ENCODE peak calls at places on chromosomes 16 and 17, in four cellular contexts. U is naive thymus-derived CD8-positive, alpha-beta T cell; K is sigmoid colon; W is activated CD4-positive, alpha-beta T cell treated with anti-CD3 and anti-CD28 coated beads for 36 hours. R is an unnamed sample.

GRCh38 chr17:15453782-15454181 is 13.6 kb downstream of the CDRT4 start:
- DNase-seq in W (no peak), U (no peak), K (no peak), R (no peak)

GRCh38 chr17:41989702-41990419 is 23.3 kb downstream of the CNP start:
- DNase-seq in W (no peak), K (no peak), U (no peak), R (no peak)

GRCh38 chr17:73646409-73647305 is 2.4 kb upstream of the SDK2 start:
- DNase-seq in W (peak; percentile 45), U (no peak), K (no peak), R (no peak)

GRCh38 chr17:68346448-68346847 is 55.2 kb downstream of the ARSG start:
- DNase-seq in W (peak; percentile 88), K (no peak), U (peak; percentile 53), R (no peak)

GRCh38 chr17:17933775-17934174 is 38.4 kb downstream of the TOM1L2 start:
- DNase-seq in K (no peak), W (no peak), U (no peak), R (no peak)

GRCh38 chr17:41962768-41963434 is 3.7 kb upstream of the CNP start:
- DNase-seq in U (peak; percentile 67), K (peak; percentile 90), W (peak; percentile 86), R (peak; percentile 20)

GRCh38 chr16:51355195-51355594 is 204.1 kb upstream of the SALL1 start:
- DNase-seq in U (no peak), K (no peak), W (no peak), R (no peak)

GRCh38 chr16:30121741-30122620 is 1.0 kb downstream of the MAPK3 start:
- DNase-seq in K (peak; percentile 89), U (no peak), W (no peak), R (no peak)

GRCh38 chr16:88505405-88506082 is 52.5 kb downstream of the ZFPM1 start:
- DNase-seq in U (peak; percentile 72), W (peak; percentile 84), K (no peak), R (peak; percentile 32)

GRCh38 chr17:61467416-61468262 is 15.4 kb downstream of the TBX4 start:
- DNase-seq in U (no peak), K (peak; percentile 50), W (peak; percentile 13), R (no peak)

GRCh38 chr16:83185902-83186301 is 559.1 kb downstream of the CDH13 start:
- DNase-seq in U (no peak), W (no peak), K (no peak), R (no peak)

GRCh38 chr17:81821603-81822311 is 11.3 kb downstream of the MCRIP1 start:
- DNase-seq in U (no peak), K (peak; percentile 93), W (peak; percentile 53), R (no peak)

GRCh38 chr17:40306395-40306794 is 2.6 kb upstream of the RARA start:
- DNase-seq in U (no peak), W (no peak), K (no peak), R (no peak)

GRCh38 chr17:67377727-67378443 is 804 bp downstream of the PITPNC1 start:
- DNase-seq in U (peak; percentile 45), K (peak; percentile 77), W (peak; percentile 72), R (peak; percentile 24)

GRCh38 chr17:65290616-65291015 is 153.4 kb downstream of the RGS9 start:
- DNase-seq in U (no peak), K (no peak), W (no peak), R (no peak)

GRCh38 chr17:15655162-15655561 is 28.9 kb downstream of the TRIM16 start:
- DNase-seq in W (no peak), K (no peak), U (no peak), R (no peak)

GRCh38 chr16:66188786-66189725 is 177.4 kb upstream of the CDH5 start:
- DNase-seq in K (no peak), W (no peak), U (no peak), R (no peak)

GRCh38 chr16:85717393-85718152 is 28.8 kb upstream of the GINS2 start:
- DNase-seq in U (peak; percentile 49), K (peak; percentile 85), W (peak; percentile 79), R (peak; percentile 37)

R was measured in NCI-H748 treated with DMSO at 0.1 percent for 48 hours.